ENCODE peak calls at places on chromosomes 7 and 10, in ten cellular contexts. L is IMR-90, A is Karpas-422, H is hepatocyte, Y is GM23248, R is SK-N-SH, O is HCT116, Q is mammary epithelial cell, T is fibroblast of lung, S is PC-3. G is an unnamed sample.

GRCh38 chr10:20013991-20014750 is 197.9 kb downstream of the PLXDC2 start:
- DNase-seq in L (no peak), A (no peak), H (no peak), Y (no peak), R (no peak), O (no peak), Q (no peak), T (no peak), S (no peak), G (no peak)

GRCh38 chr7:92547579-92547978 is 19.0 kb downstream of the RBM48 start:
- DNase-seq in L (no peak), A (no peak), H (no peak), Y (peak; percentile 13), R (no peak), O (no peak), Q (no peak), T (no peak), S (no peak), G (no peak)

GRCh38 chr10:3830946-3831345 is 45.9 kb upstream of the KLF6 start:
- DNase-seq in L (no peak), A (no peak), H (no peak), Y (no peak), R (no peak), O (no peak), Q (no peak), T (no peak), S (no peak), G (no peak)

GRCh38 chr7:16801111-16801542 is 3.7 kb downstream of the AGR2 start:
- DNase-seq in L (peak; percentile 83), A (peak; percentile 74), H (peak; percentile 76), Y (peak; percentile 84), R (peak; percentile 42), O (peak; percentile 39), Q (peak; percentile 90), T (peak; percentile 67), S (peak; percentile 94), G (peak; percentile 60)

GRCh38 chr10:102117391-102118159 is 2.6 kb downstream of the LDB1 start:
- DNase-seq in L (peak; percentile 73), A (peak; percentile 57), H (peak; percentile 93), Y (peak; percentile 76), R (peak; percentile 89), O (no peak), Q (peak; percentile 56), T (peak; percentile 89), S (no peak), G (peak; percentile 69)

GRCh38 chr10:97428572-97428981 is 2.6 kb downstream of the PGAM1 start:
- DNase-seq in L (no peak), A (no peak), H (no peak), Y (peak; percentile 86), R (no peak), O (no peak), Q (peak; percentile 40), T (no peak), S (no peak), G (peak; percentile 48)

GRCh38 chr7:13673290-13673689 is 316.2 kb downstream of the ETV1 start:
- DNase-seq in L (no peak), A (no peak), H (no peak), Y (no peak), R (no peak), O (no peak), Q (no peak), T (no peak), S (no peak), G (no peak)

GRCh38 chr10:824946-825345 is 106.6 kb downstream of the LARP4B start:
- DNase-seq in L (no peak), A (no peak), H (no peak), Y (no peak), R (no peak), O (no peak), Q (no peak), T (no peak), S (no peak), G (no peak)

GRCh38 chr7:100568936-100569844 is 4.5 kb downstream of the SAP25 start:
- DNase-seq in L (no peak), A (peak; percentile 78), H (peak; percentile 80), Y (peak; percentile 61), R (peak; percentile 79), O (no peak), Q (no peak), T (no peak), S (no peak), G (peak; percentile 94)

GRCh38 chr7:82926477-82926876 is 236.2 kb downstream of the PCLO start:
- DNase-seq in L (no peak), A (no peak), H (no peak), Y (no peak), R (no peak), O (no peak), Q (no peak), T (no peak), S (no peak), G (peak; percentile 45)

GRCh38 chr10:44467090-44467489 is 82.2 kb upstream of the CXCL12 start:
- DNase-seq in L (no peak), A (no peak), H (no peak), Y (no peak), R (no peak), O (no peak), Q (no peak), T (no peak), S (no peak), G (no peak)

GRCh38 chr10:112775892-112776679 is 174.0 kb upstream of the TCF7L2 start:
- DNase-seq in L (no peak), A (no peak), H (no peak), Y (no peak), R (peak; percentile 71), O (no peak), Q (no peak), T (no peak), S (peak; percentile 34), G (no peak)
- H3K27ac ChIP-seq in L (no peak overlapping the region), A (no peak overlapping the region), H (peak overlapping the region; percentile 61), Y (no peak overlapping the region), R (peak overlapping the region; percentile 86), O (no peak overlapping the region), Q (no peak overlapping the region), T (no peak overlapping the region), S (no peak overlapping the region), G (no peak overlapping the region)

GRCh38 chr7:157400171-157400860 is 63.5 kb downstream of the DNAJB6 start:
- DNase-seq in L (no peak), A (no peak), H (no peak), Y (no peak), R (peak; percentile 36), O (no peak), Q (no peak), T (no peak), S (no peak), G (no peak)

GRCh38 chr7:157401567-157402387 is 65.0 kb downstream of the DNAJB6 start:
- DNase-seq in L (no peak), A (no peak), H (no peak), Y (no peak), R (peak; percentile 37), O (no peak), Q (no peak), T (no peak), S (no peak), G (no peak)

GRCh38 chr7:157397036-157397720 is 60.4 kb downstream of the DNAJB6 start:
- DNase-seq in L (no peak), A (no peak), H (no peak), Y (no peak), R (peak; percentile 46), O (no peak), Q (no peak), T (no peak), S (no peak), G (no peak)

GRCh38 chr7:157397751-157398691 is 61.2 kb downstream of the DNAJB6 start:
- DNase-seq in L (peak; percentile 81), A (peak; percentile 56), H (peak; percentile 66), Y (peak; percentile 83), R (peak; percentile 86), O (no peak), Q (peak; percentile 22), T (peak; percentile 73), S (peak; percentile 65), G (peak; percentile 71)

GRCh38 chr7:157399086-157399687 is 62.4 kb downstream of the DNAJB6 start:
- DNase-seq in L (no peak), A (no peak), H (no peak), Y (peak; percentile 17), R (peak; percentile 10), O (no peak), Q (no peak), T (no peak), S (no peak), G (no peak)
- H4K20me1 ChIP-seq in L (peaks cover 51% of the 10 kb centered on the region), A (peaks cover 3% of the 10 kb centered on the region), H (peaks cover 3% of the 10 kb centered on the region), Y (no peaks in the 10 kb centered on the region), R (peaks cover 6% of the 10 kb centered on the region), O (no peaks in the 10 kb centered on the region), Q (no peaks in the 10 kb centered on the region), T (no peaks in the 10 kb centered on the region), S (peaks cover 3% of the 10 kb centered on the region), G (peaks cover 19% of the 10 kb centered on the region)

GRCh38 chr7:155802291-155802690 is 10.0 kb downstream of the SHH start:
- DNase-seq in L (no peak), A (no peak), H (no peak), Y (no peak), R (no peak), O (no peak), Q (no peak), T (no peak), S (no peak), G (no peak)

GRCh38 chr7:155802906-155803417 is 9.3 kb downstream of the SHH start:
- DNase-seq in L (no peak), A (no peak), H (no peak), Y (no peak), R (peak; percentile 56), O (no peak), Q (no peak), T (no peak), S (no peak), G (peak; percentile 46)

GRCh38 chr7:155804431-155804831 is 7.8 kb downstream of the SHH start:
- DNase-seq in L (no peak), A (no peak), H (no peak), Y (no peak), R (peak; percentile 67), O (no peak), Q (no peak), T (no peak), S (no peak), G (peak; percentile 69)

GRCh38 chr7:155804897-155805825 is 7.1 kb downstream of the SHH start:
- DNase-seq in L (peak; percentile 65), A (no peak), H (peak; percentile 81), Y (peak; percentile 84), R (peak; percentile 99), O (no peak), Q (peak; percentile 62), T (peak; percentile 78), S (peak; percentile 76), G (peak; percentile 93)

GRCh38 chr7:155803418-155804376 is 8.6 kb downstream of the SHH start:
- DNase-seq in L (no peak), A (no peak), H (peak; percentile 70), Y (peak; percentile 34), R (peak; percentile 66), O (no peak), Q (no peak), T (no peak), S (peak; percentile 53), G (peak; percentile 74)
- H3K4me3 ChIP-seq in L (peak overlapping the region; percentile 24), A (no peak overlapping the region), H (no peak overlapping the region), Y (peak overlapping the region; percentile 63), R (peak overlapping the region; percentile 21), O (peak overlapping the region; percentile 2), Q (no peak overlapping the region), T (peak overlapping the region; percentile 16), S (peak overlapping the region; percentile 68), G (peak overlapping the region; percentile 42)

GRCh38 chr7:99476107-99476506 is 3.4 kb downstream of the ZNF789 start:
- DNase-seq in L (no peak), A (no peak), H (no peak), Y (no peak), R (no peak), O (no peak), Q (no peak), T (no peak), S (no peak), G (no peak)

GRCh38 chr7:99473315-99473596 is 566 bp downstream of the ZNF789 start:
- DNase-seq in L (peak; percentile 82), A (peak; percentile 84), H (peak; percentile 53), Y (peak; percentile 79), R (peak; percentile 70), O (peak; percentile 48), Q (peak; percentile 74), T (peak; percentile 82), S (peak; percentile 68), G (peak; percentile 54)

GRCh38 chr7:99478464-99479440 is 6.1 kb downstream of the ZNF789 start:
- DNase-seq in L (no peak), A (no peak), H (no peak), Y (peak; percentile 45), R (no peak), O (no peak), Q (no peak), T (no peak), S (no peak), G (no peak)
- H3K27ac ChIP-seq in L (no peak overlapping the region), A (no peak overlapping the region), H (no peak overlapping the region), Y (peak overlapping the region; percentile 24), R (peak overlapping the region; percentile 2), O (no peak overlapping the region), Q (no peak overlapping the region), T (no peak overlapping the region), S (no peak overlapping the region), G (no peak overlapping the region)